ENCODE peak calls at places on chromosomes 5 and 9, in ten cellular contexts. K is kidney glomerular epithelial cell; C is iris pigment epithelial cell; Q is activated CD4-positive, alpha-beta memory T cell treated with anti-CD3 and anti-CD28 coated beads, Interleukin-2, amount 10 ng/mL, durations not matched to agents 7 days and 5 days; E is fibroblast of lung; T is psoas muscle; N is cardiac muscle cell; Z is small intestine; F is H1; I is NCI-H345. V is an unnamed sample.

GRCh38 chr5:134490255-134490924 is 35.1 kb upstream of the JADE2 start:
- DNase-seq in K (no peak), C (no peak), Q (no peak), E (no peak), T (no peak), N (no peak), Z (no peak), F (no peak), I (no peak), V (no peak)

GRCh38 chr9:119677811-119678530 is 308.7 kb upstream of the BRINP1 start:
- DNase-seq in K (no peak), C (no peak), Q (no peak), E (no peak), T (no peak), N (no peak), Z (no peak), F (no peak), I (no peak), V (no peak)

GRCh38 chr9:89453452-89453851 is 44.5 kb downstream of the SEMA4D start:
- DNase-seq in K (no peak), C (no peak), Q (no peak), E (no peak), T (no peak), N (no peak), Z (no peak), F (no peak), I (no peak), V (no peak)

GRCh38 chr5:38745836-38746732 is 99.7 kb upstream of the OSMR start:
- DNase-seq in K (no peak), C (no peak), Q (no peak), E (peak), T (no peak), N (no peak), Z (no peak), F (no peak), I (no peak), V (no peak)

GRCh38 chr5:96751203-96752169 is 56.3 kb downstream of the ERAP1 start:
- DNase-seq in K (no peak), C (no peak), Q (no peak), E (no peak), T (no peak), N (no peak), Z (no peak), F (no peak), I (no peak), V (no peak)

GRCh38 chr5:127056896-127057295 is 16.4 kb downstream of the C5orf63 start:
- DNase-seq in K (no peak), C (no peak), Q (no peak), E (no peak), T (no peak), N (no peak), Z (no peak), F (no peak), I (no peak), V (no peak)

GRCh38 chr5:142125963-142126362 is 17.4 kb downstream of the NDFIP1 start:
- DNase-seq in K (no peak), C (no peak), Q (no peak), E (no peak), T (no peak), N (no peak), Z (no peak), F (no peak), I (no peak), V (no peak)

GRCh38 chr5:9715891-9716335 is 85.8 kb upstream of the TAS2R1 start:
- DNase-seq in K (no peak), C (peak), Q (no peak), E (peak), T (no peak), N (peak), Z (no peak), F (no peak), I (no peak), V (no peak)

GRCh38 chr5:53095931-53096525 is 13.5 kb downstream of the MOCS2 start:
- DNase-seq in K (peak), C (peak), Q (peak), E (peak), T (no peak), N (peak), Z (peak), F (peak), I (peak), V (peak)